ENCODE peak calls at places on chromosomes 16 and 17, in four cellular contexts. T is HCT116, E is H1, M is HepG2. H is an unnamed sample.

GRCh38 chr16:74611721-74612120 is 4.8 kb upstream of the GLG1 start:
- DNase-seq in M (no peak), T (no peak), E (no peak), H (no peak)

GRCh38 chr16:70157477-70158260 is 15.9 kb upstream of the CLEC18C start:
- DNase-seq in T (no peak), E (no peak), M (peak; percentile 98), H (no peak)

GRCh38 chr17:73650147-73650546 is 5.9 kb upstream of the SDK2 start:
- DNase-seq in E (no peak), M (no peak), T (no peak), H (no peak)

GRCh38 chr16:28555593-28555992 is 1.9 kb downstream of the SGF29 start:
- DNase-seq in M (no peak), E (no peak), T (no peak), H (no peak)

GRCh38 chr17:8163978-8164814 is 1.4 kb upstream of the VAMP2 start:
- DNase-seq in T (no peak), E (no peak), M (no peak), H (peak; percentile 78)

GRCh38 chr17:81713004-81713555 is 996 bp downstream of the SLC25A10 start:
- DNase-seq in T (no peak), M (peak; percentile 68), E (no peak), H (no peak)

GRCh38 chr17:32820440-32820839 is 56.5 kb downstream of the MYO1D start:
- DNase-seq in E (no peak), T (no peak), M (no peak), H (no peak)

GRCh38 chr17:78818932-78819331 is 21.7 kb downstream of the USP36 start:
- DNase-seq in E (no peak), T (no peak), M (no peak), H (no peak)

GRCh38 chr16:87895641-87896141 is 26.4 kb upstream of the SLC7A5 start:
- DNase-seq in E (no peak), M (no peak), T (no peak), H (no peak)

GRCh38 chr17:2996938-2997670 is 66.3 kb downstream of the OR1D5 start:
- DNase-seq in E (no peak), M (no peak), T (no peak), H (no peak)

GRCh38 chr16:69311533-69312388 is 611 bp downstream of the VPS4A start:
- DNase-seq in E (no peak), M (peak; percentile 65), T (no peak), H (peak; percentile 39)

GRCh38 chr17:10050597-10051101 is 145.6 kb upstream of the RCVRN start:
- DNase-seq in E (no peak), T (no peak), M (no peak), H (no peak)

GRCh38 chr17:38871992-38872605 is 2.2 kb downstream of the LASP1 start:
- DNase-seq in E (no peak), T (no peak), M (no peak), H (no peak)

GRCh38 chr16:66741971-66742396 is 9.4 kb downstream of the DYNC1LI2 start:
- DNase-seq in M (no peak), T (no peak), E (no peak), H (no peak)

GRCh38 chr16:72939247-72939646 is 108.7 kb downstream of the ZFHX3 start:
- DNase-seq in M (no peak), T (no peak), E (no peak), H (no peak)

GRCh38 chr17:60749050-60749449 is 71.4 kb downstream of the BCAS3 start:
- DNase-seq in M (no peak), T (no peak), E (no peak), H (no peak)

GRCh38 chr16:14509055-14509454 is 121.0 kb downstream of the PARN start:
- DNase-seq in E (no peak), M (peak; percentile 68), T (no peak), H (no peak)

GRCh38 chr17:15091825-15092224 is 173.3 kb downstream of the PMP22 start:
- DNase-seq in E (no peak), T (peak; percentile 3), M (no peak), H (no peak)

GRCh38 chr16:50534958-50535357 is 13.2 kb upstream of the NKD1 start:
- DNase-seq in E (no peak), T (no peak), M (no peak), H (peak; percentile 43)

GRCh38 chr16:4935231-4935855 is 1.6 kb downstream of the PPL start:
- DNase-seq in T (no peak), E (no peak), M (no peak), H (no peak)

GRCh38 chr17:64343833-64344637 is 46.6 kb downstream of the PECAM1 start:
- DNase-seq in T (no peak), M (peak; percentile 74), E (no peak), H (no peak)

GRCh38 chr17:30969989-30970680 is 704 bp upstream of the RNF135 start:
- DNase-seq in M (no peak), T (no peak), E (no peak), H (no peak)

GRCh38 chr16:69479806-69480205 is 55.4 kb downstream of the CYB5B start:
- DNase-seq in E (no peak), M (no peak), T (no peak), H (no peak)

GRCh38 chr17:80961931-80962330 is 29.7 kb upstream of the CHMP6 start:
- DNase-seq in T (no peak), E (no peak), M (no peak), H (no peak)

GRCh38 chr16:64196444-64196843 is 925.4 kb downstream of the CDH11 start:
- DNase-seq in E (no peak), M (no peak), T (no peak), H (no peak)

GRCh38 chr16:2388875-2389433 is 40.3 kb upstream of the CCNF start:
- DNase-seq in E (no peak), M (peak; percentile 68), T (no peak), H (no peak)

GRCh38 chr17:5706835-5707234 is 122.5 kb upstream of the NLRP1 start:
- DNase-seq in E (no peak), T (peak; percentile 33), M (peak; percentile 35), H (peak; percentile 60)

GRCh38 chr16:54936086-54936978 is 5.7 kb downstream of the IRX5 start:
- DNase-seq in M (no peak), E (no peak), T (no peak), H (no peak)

GRCh38 chr17:73013816-73014663 is 78.4 kb downstream of the SLC39A11 start:
- DNase-seq in E (no peak), M (no peak), T (peak; percentile 73), H (no peak)

GRCh38 chr16:4688674-4689045 is 4.7 kb upstream of the NUDT16L1 start:
- DNase-seq in E (no peak), M (no peak), T (no peak), H (no peak)

GRCh38 chr16:65936096-65936495 is 430.4 kb upstream of the CDH5 start:
- DNase-seq in T (no peak), E (no peak), M (no peak), H (no peak)

GRCh38 chr17:60863892-60864673 is 186.4 kb downstream of the BCAS3 start:
- DNase-seq in E (no peak), T (no peak), M (no peak), H (no peak)

GRCh38 chr16:1094124-1094479 is 1.9 kb downstream of the C1QTNF8 start:
- DNase-seq in T (no peak), E (no peak), M (no peak), H (no peak)

GRCh38 chr17:80295559-80295958 is 34.9 kb downstream of the RNF213 start:
- DNase-seq in M (no peak), T (no peak), E (no peak), H (no peak)

GRCh38 chr17:79948918-79949645 is 86.6 kb downstream of the TBC1D16 start:
- DNase-seq in T (no peak), M (no peak), E (no peak), H (no peak)

GRCh38 chr16:47142469-47143328 is 1.0 kb downstream of the NETO2 start:
- DNase-seq in M (no peak), T (no peak), E (no peak), H (peak; percentile 59)
- TF ChIP-seq FOSL1 in M (no peak), T (no peak), E (no peak), H (no peak)

GRCh38 chr17:67400193-67400592 is 23.1 kb downstream of the PITPNC1 start:
- DNase-seq in E (no peak), M (no peak), T (no peak), H (no peak)
- H3K4me3 ChIP-seq in E (no peak overlapping the region), M (no peak overlapping the region), T (no peak overlapping the region), H (no peak overlapping the region)

GRCh38 chr16:23143391-23143790 is 5.9 kb downstream of the USP31 start:
- DNase-seq in E (no peak), T (no peak), M (no peak), H (no peak)

GRCh38 chr16:23145186-23145585 is 4.1 kb downstream of the USP31 start:
- DNase-seq in M (no peak), T (no peak), E (no peak), H (no peak)

GRCh38 chr16:23147666-23148065 is 1.6 kb downstream of the USP31 start:
- DNase-seq in E (no peak), T (no peak), M (no peak), H (no peak)

GRCh38 chr16:23146877-23147601 is 2.2 kb downstream of the USP31 start:
- DNase-seq in T (no peak), E (no peak), M (no peak), H (no peak)

GRCh38 chr16:23145608-23146007 is 3.6 kb downstream of the USP31 start:
- DNase-seq in E (no peak), T (no peak), M (no peak), H (no peak)
- TF ChIP-seq FOSL1 in E (no peak), T (no peak), M (no peak), H (no peak)

DNA sequence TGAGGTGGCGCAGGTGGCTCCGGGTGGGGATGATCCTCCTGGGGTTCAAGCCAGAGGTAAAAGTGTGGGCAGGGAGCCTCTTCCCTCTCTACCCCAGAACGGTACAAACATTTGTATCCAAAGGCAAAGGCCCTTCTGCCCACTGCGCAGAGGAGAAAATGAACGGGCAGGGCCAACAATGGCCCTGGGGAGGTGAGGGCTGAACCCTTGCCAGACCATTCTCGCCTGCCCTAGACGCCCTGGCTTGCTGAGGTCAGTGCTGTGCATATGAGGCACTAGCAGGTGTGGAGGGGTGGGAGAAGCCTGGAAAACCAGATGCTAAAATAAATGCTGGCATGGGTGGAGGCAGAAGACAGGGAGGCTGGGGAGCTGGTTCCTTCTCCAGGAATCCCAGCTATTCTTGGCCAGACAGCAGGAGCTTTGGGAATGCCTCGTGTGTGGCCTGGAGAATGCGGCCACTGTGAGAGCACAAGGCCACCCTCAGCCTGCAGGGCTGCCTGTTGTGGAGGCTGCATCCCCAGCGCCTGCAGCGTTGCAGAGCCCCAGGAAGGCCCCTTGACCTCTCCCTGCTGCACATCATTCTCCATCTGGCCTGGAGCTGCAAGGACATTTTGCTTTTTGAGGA is 4.5 kb downstream of the C17orf50 start:
- DNase-seq in T (no peak), M (no peak), E (no peak), H (no peak)
- H3K4me3 ChIP-seq in T (no peak overlapping the region), M (no peak overlapping the region), E (no peak overlapping the region), H (no peak overlapping the region)

H was measured in K562.